ENCODE peak calls at places on chromosome 11, in eight cellular contexts. One of them, this sample, is unnamed. For H3K27me3, the result is how much of the 10 kb centered on the place peaks cover.

GRCh38 chr11:96781082-96781481 is 391.3 kb downstream of the JRKL start:
- DNase-seq in GM23338: no peak
- DNase-seq in GM12878: no peak
- DNase-seq in SK-N-SH: no peak
- DNase-seq in HL-60: no peak
- DNase-seq in HCT116: no peak
- DNase-seq in HepG2: no peak
- DNase-seq in K562: no peak
- DNase-seq in this sample: no peak

GRCh38 chr11:75406338-75406777 is 7.0 kb downstream of the RPS3 start:
- DNase-seq in GM23338: no peak
- DNase-seq in GM12878: no peak
- DNase-seq in SK-N-SH: peak
- DNase-seq in HL-60: no peak
- DNase-seq in HCT116: no peak
- DNase-seq in HepG2: no peak
- DNase-seq in K562: peak
- DNase-seq in this sample: no peak

GRCh38 chr11:71239581-71239980 is 12.8 kb downstream of the SHANK2 start:
- DNase-seq in GM23338: no peak
- DNase-seq in GM12878: no peak
- DNase-seq in SK-N-SH: peak
- DNase-seq in HL-60: no peak
- DNase-seq in HCT116: no peak
- DNase-seq in HepG2: no peak
- DNase-seq in K562: no peak
- DNase-seq in this sample: no peak

GRCh38 chr11:34542085-34542484 is 28.5 kb upstream of the ELF5 start:
- DNase-seq in GM23338: no peak
- DNase-seq in GM12878: no peak
- DNase-seq in SK-N-SH: no peak
- DNase-seq in HL-60: no peak
- DNase-seq in HCT116: no peak
- DNase-seq in HepG2: no peak
- DNase-seq in K562: no peak
- DNase-seq in this sample: no peak

GRCh38 chr11:5922749-5923426 is 19.2 kb upstream of the OR56A3 start:
- DNase-seq in GM23338: no peak
- DNase-seq in GM12878: peak
- DNase-seq in SK-N-SH: no peak
- DNase-seq in HL-60: no peak
- DNase-seq in HCT116: peak
- DNase-seq in HepG2: no peak
- DNase-seq in K562: no peak
- DNase-seq in this sample: no peak

GRCh38 chr11:111423250-111423615 is 44.2 kb upstream of the POU2AF1 start:
- DNase-seq in GM23338: no peak
- DNase-seq in GM12878: no peak
- DNase-seq in SK-N-SH: no peak
- DNase-seq in HL-60: no peak
- DNase-seq in HCT116: no peak
- DNase-seq in HepG2: no peak
- DNase-seq in K562: no peak
- DNase-seq in this sample: no peak

GRCh38 chr11:45210846-45211245 is 64.4 kb downstream of the PRDM11 start:
- DNase-seq in GM23338: no peak
- DNase-seq in GM12878: no peak
- DNase-seq in SK-N-SH: no peak
- DNase-seq in HL-60: no peak
- DNase-seq in HCT116: no peak
- DNase-seq in HepG2: no peak
- DNase-seq in K562: no peak
- DNase-seq in this sample: no peak

GRCh38 chr11:44643207-44643606 is 77.7 kb downstream of the CD82 start:
- DNase-seq in GM23338: no peak
- DNase-seq in GM12878: no peak
- DNase-seq in SK-N-SH: no peak
- DNase-seq in HL-60: no peak
- DNase-seq in HCT116: no peak
- DNase-seq in HepG2: no peak
- DNase-seq in K562: no peak
- DNase-seq in this sample: no peak

GRCh38 chr11:33635161-33635560 is 65.5 kb downstream of the C11orf91 start:
- DNase-seq in GM23338: no peak
- DNase-seq in GM12878: no peak
- DNase-seq in SK-N-SH: no peak
- DNase-seq in HL-60: no peak
- DNase-seq in HCT116: no peak
- DNase-seq in HepG2: no peak
- DNase-seq in K562: no peak
- DNase-seq in this sample: no peak

GRCh38 chr11:64165842-64166635 is at the start of gene MACROD1:
- DNase-seq in GM23338: peak
- DNase-seq in GM12878: no peak
- DNase-seq in SK-N-SH: peak
- DNase-seq in HL-60: peak
- DNase-seq in HCT116: peak
- DNase-seq in HepG2: peak
- DNase-seq in K562: peak
- DNase-seq in this sample: no peak

GRCh38 chr11:75924966-75925784 is 110.2 kb downstream of the UVRAG start:
- DNase-seq in GM23338: no peak
- DNase-seq in GM12878: no peak
- DNase-seq in SK-N-SH: no peak
- DNase-seq in HL-60: no peak
- DNase-seq in HCT116: no peak
- DNase-seq in HepG2: no peak
- DNase-seq in K562: no peak
- DNase-seq in this sample: no peak

GRCh38 chr11:10208045-10208674 is 85.9 kb downstream of the SBF2 start:
- DNase-seq in GM23338: peak
- DNase-seq in GM12878: peak
- DNase-seq in SK-N-SH: peak
- DNase-seq in HL-60: peak
- DNase-seq in HCT116: peak
- DNase-seq in HepG2: peak
- DNase-seq in K562: peak
- DNase-seq in this sample: peak

GRCh38 chr11:75246006-75246672 is 5.6 kb downstream of the TPBGL start:
- DNase-seq in GM23338: no peak
- DNase-seq in GM12878: no peak
- DNase-seq in SK-N-SH: peak
- DNase-seq in HL-60: no peak
- DNase-seq in HCT116: no peak
- DNase-seq in HepG2: no peak
- DNase-seq in K562: no peak
- DNase-seq in this sample: no peak

GRCh38 chr11:103610435-103610834 is 426.0 kb upstream of the DDI1 start:
- DNase-seq in GM23338: no peak
- DNase-seq in GM12878: no peak
- DNase-seq in SK-N-SH: no peak
- DNase-seq in HL-60: no peak
- DNase-seq in HCT116: no peak
- DNase-seq in HepG2: no peak
- DNase-seq in K562: no peak
- DNase-seq in this sample: no peak

GRCh38 chr11:86790867-86791849 is 9.2 kb upstream of the PRSS23 start:
- DNase-seq in GM23338: no peak
- DNase-seq in GM12878: no peak
- DNase-seq in SK-N-SH: no peak
- DNase-seq in HL-60: no peak
- DNase-seq in HCT116: no peak
- DNase-seq in HepG2: no peak
- DNase-seq in K562: no peak
- DNase-seq in this sample: no peak

GRCh38 chr11:102842930-102843329 is 479 bp downstream of the MMP3 start:
- DNase-seq in GM23338: no peak
- DNase-seq in GM12878: no peak
- DNase-seq in SK-N-SH: no peak
- DNase-seq in HL-60: no peak
- DNase-seq in HCT116: no peak
- DNase-seq in HepG2: no peak
- DNase-seq in K562: no peak
- DNase-seq in this sample: no peak

GRCh38 chr11:44634401-44635281 is 69.2 kb downstream of the CD82 start:
- DNase-seq in GM23338: peak
- DNase-seq in GM12878: no peak
- DNase-seq in SK-N-SH: peak
- DNase-seq in HL-60: no peak
- DNase-seq in HCT116: peak
- DNase-seq in HepG2: no peak
- DNase-seq in K562: peak
- DNase-seq in this sample: no peak

GRCh38 chr11:97364047-97364446 is 974.2 kb downstream of the JRKL start:
- DNase-seq in GM23338: no peak
- DNase-seq in GM12878: no peak
- DNase-seq in SK-N-SH: no peak
- DNase-seq in HL-60: no peak
- DNase-seq in HCT116: no peak
- DNase-seq in HepG2: no peak
- DNase-seq in K562: no peak
- DNase-seq in this sample: no peak

GRCh38 chr11:35946766-35947165 is 2.9 kb downstream of the LDLRAD3 start:
- DNase-seq in GM23338: no peak
- DNase-seq in GM12878: no peak
- DNase-seq in SK-N-SH: no peak
- DNase-seq in HL-60: no peak
- DNase-seq in HCT116: no peak
- DNase-seq in HepG2: no peak
- DNase-seq in K562: no peak
- DNase-seq in this sample: no peak

GRCh38 chr11:120324932-120325810 is at the start of gene TLCD5:
- DNase-seq in GM23338: peak
- DNase-seq in GM12878: no peak
- DNase-seq in SK-N-SH: peak
- DNase-seq in HL-60: no peak
- DNase-seq in HCT116: peak
- DNase-seq in HepG2: peak
- DNase-seq in K562: peak
- DNase-seq in this sample: no peak
- H3K27me3 ChIP-seq in GM23338: under half
- H3K27me3 ChIP-seq in GM12878: under half
- H3K27me3 ChIP-seq in SK-N-SH: under half
- H3K27me3 ChIP-seq in HL-60: under half
- H3K27me3 ChIP-seq in HCT116: under half
- H3K27me3 ChIP-seq in HepG2: under half
- H3K27me3 ChIP-seq in K562: under half
- H3K27me3 ChIP-seq in this sample: under half

GRCh38 chr11:62879554-62879953 is 1.1 kb upstream of the SLC3A2 start:
- DNase-seq in GM23338: peak
- DNase-seq in GM12878: no peak
- DNase-seq in SK-N-SH: no peak
- DNase-seq in HL-60: no peak
- DNase-seq in HCT116: no peak
- DNase-seq in HepG2: no peak
- DNase-seq in K562: no peak
- DNase-seq in this sample: no peak

GRCh38 chr11:62880803-62881578 is at the start of gene SLC3A2:
- DNase-seq in GM23338: peak
- DNase-seq in GM12878: peak
- DNase-seq in SK-N-SH: peak
- DNase-seq in HL-60: peak
- DNase-seq in HCT116: peak
- DNase-seq in HepG2: peak
- DNase-seq in K562: peak
- DNase-seq in this sample: peak

GRCh38 chr11:62879150-62879549 is 1.5 kb upstream of the SLC3A2 start:
- DNase-seq in GM23338: no peak
- DNase-seq in GM12878: no peak
- DNase-seq in SK-N-SH: no peak
- DNase-seq in HL-60: no peak
- DNase-seq in HCT116: no peak
- DNase-seq in HepG2: no peak
- DNase-seq in K562: no peak
- DNase-seq in this sample: no peak

GRCh38 chr11:62881579-62882427 is 1.1 kb downstream of the SLC3A2 start:
- DNase-seq in GM23338: peak
- DNase-seq in GM12878: peak
- DNase-seq in SK-N-SH: no peak
- DNase-seq in HL-60: peak
- DNase-seq in HCT116: peak
- DNase-seq in HepG2: peak
- DNase-seq in K562: peak
- DNase-seq in this sample: peak

GRCh38 chr11:62880231-62880802 is 379 bp upstream of the SLC3A2 start:
- DNase-seq in GM23338: no peak
- DNase-seq in GM12878: no peak
- DNase-seq in SK-N-SH: no peak
- DNase-seq in HL-60: peak
- DNase-seq in HCT116: no peak
- DNase-seq in HepG2: no peak
- DNase-seq in K562: peak
- DNase-seq in this sample: no peak
- TF ChIP-seq POLR2AphosphoS5 in GM23338: no peak
- TF ChIP-seq POLR2AphosphoS5 in GM12878: no peak
- TF ChIP-seq POLR2AphosphoS5 in SK-N-SH: no peak
- TF ChIP-seq POLR2AphosphoS5 in HL-60: no peak
- TF ChIP-seq POLR2AphosphoS5 in HCT116: no peak
- TF ChIP-seq POLR2AphosphoS5 in HepG2: no peak
- TF ChIP-seq POLR2AphosphoS5 in K562: no peak
- TF ChIP-seq POLR2AphosphoS5 in this sample: no peak

GRCh38 chr11:69464621-69464960 is 16.9 kb upstream of the LINC01488 start:
- DNase-seq in GM23338: no peak
- DNase-seq in GM12878: no peak
- DNase-seq in SK-N-SH: no peak
- DNase-seq in HL-60: no peak
- DNase-seq in HCT116: no peak
- DNase-seq in HepG2: no peak
- DNase-seq in K562: no peak
- DNase-seq in this sample: no peak
- TF ChIP-seq REST in GM23338: no peak
- TF ChIP-seq REST in GM12878: no peak
- TF ChIP-seq REST in SK-N-SH: no peak
- TF ChIP-seq REST in HL-60: no peak
- TF ChIP-seq REST in HCT116: no peak
- TF ChIP-seq REST in HepG2: no peak
- TF ChIP-seq REST in K562: no peak
- TF ChIP-seq REST in this sample: no peak

GRCh38 chr11:61009392-61010275 is 38.2 kb downstream of the CD6 start:
- DNase-seq in GM23338: no peak
- DNase-seq in GM12878: no peak
- DNase-seq in SK-N-SH: no peak
- DNase-seq in HL-60: no peak
- DNase-seq in HCT116: no peak
- DNase-seq in HepG2: no peak
- DNase-seq in K562: no peak
- DNase-seq in this sample: no peak

GRCh38 chr11:61008971-61009370 is 37.5 kb downstream of the CD6 start:
- DNase-seq in GM23338: no peak
- DNase-seq in GM12878: no peak
- DNase-seq in SK-N-SH: no peak
- DNase-seq in HL-60: no peak
- DNase-seq in HCT116: no peak
- DNase-seq in HepG2: no peak
- DNase-seq in K562: no peak
- DNase-seq in this sample: no peak

GRCh38 chr11:61007383-61007970 is 36.0 kb downstream of the CD6 start:
- DNase-seq in GM23338: peak
- DNase-seq in GM12878: no peak
- DNase-seq in SK-N-SH: peak
- DNase-seq in HL-60: no peak
- DNase-seq in HCT116: no peak
- DNase-seq in HepG2: no peak
- DNase-seq in K562: no peak
- DNase-seq in this sample: no peak

GRCh38 chr11:61010466-61011238 is 39.2 kb downstream of the CD6 start:
- DNase-seq in GM23338: no peak
- DNase-seq in GM12878: no peak
- DNase-seq in SK-N-SH: no peak
- DNase-seq in HL-60: no peak
- DNase-seq in HCT116: no peak
- DNase-seq in HepG2: no peak
- DNase-seq in K562: no peak
- DNase-seq in this sample: no peak

GRCh38 chr11:61007971-61008896 is 36.8 kb downstream of the CD6 start:
- DNase-seq in GM23338: peak
- DNase-seq in GM12878: no peak
- DNase-seq in SK-N-SH: peak
- DNase-seq in HL-60: no peak
- DNase-seq in HCT116: no peak
- DNase-seq in HepG2: no peak
- DNase-seq in K562: no peak
- DNase-seq in this sample: no peak
- H3K27me3 ChIP-seq in GM23338: half or more
- H3K27me3 ChIP-seq in GM12878: under half
- H3K27me3 ChIP-seq in SK-N-SH: under half
- H3K27me3 ChIP-seq in HL-60: under half
- H3K27me3 ChIP-seq in HCT116: under half
- H3K27me3 ChIP-seq in HepG2: half or more
- H3K27me3 ChIP-seq in K562: half or more
- H3K27me3 ChIP-seq in this sample: under half

This sample was measured in Panc1.